ENCODE peak calls at places on chromosome 21, in four cellular contexts. L is IMR-90, P is K562, E is A549. S is an unnamed sample.

GRCh38 chr21:41560701-41561158 is 52.8 kb upstream of the TMPRSS2 start:
- DNase-seq in L (no peak), P (no peak), E (no peak), S (no peak)

GRCh38 chr21:45965084-45965826 is 16.3 kb upstream of the COL6A1 start:
- DNase-seq in L (no peak), P (no peak), E (no peak), S (no peak)

GRCh38 chr21:36551731-36552457 is 72.0 kb upstream of the CLDN14 start:
- DNase-seq in L (peak), P (no peak), E (no peak), S (no peak)

GRCh38 chr21:35002879-35003722 is 46.0 kb downstream of the RUNX1 start:
- DNase-seq in L (peak), P (no peak), E (no peak), S (no peak)

GRCh38 chr21:18772876-18773275 is 369.3 kb upstream of the TMPRSS15 start:
- DNase-seq in L (no peak), P (no peak), E (no peak), S (no peak)

GRCh38 chr21:46555678-46556077 is 49.2 kb downstream of the S100B start:
- DNase-seq in L (no peak), P (no peak), E (no peak), S (no peak)

GRCh38 chr21:20004353-20004752 is 993.9 kb upstream of the NCAM2 start:
- DNase-seq in L (no peak), P (no peak), E (no peak), S (no peak)

GRCh38 chr21:36330904-36331303 is 10.9 kb downstream of the MORC3 start:
- DNase-seq in L (peak), P (peak), E (peak), S (peak)

GRCh38 chr21:42527489-42528158 is 14.0 kb downstream of the SLC37A1 start:
- DNase-seq in L (no peak), P (no peak), E (no peak), S (no peak)

GRCh38 chr21:42645211-42646075 is 8.0 kb upstream of the PDE9A start:
- DNase-seq in L (no peak), P (no peak), E (no peak), S (no peak)

GRCh38 chr21:45644041-45644906 is 749 bp downstream of the PCBP3 start:
- DNase-seq in L (no peak), P (no peak), E (no peak), S (no peak)

GRCh38 chr21:46041183-46041582 is 56.7 kb upstream of the COL6A2 start:
- DNase-seq in L (no peak), P (no peak), E (no peak), S (no peak)

GRCh38 chr21:28113718-28114117 is 879.0 kb downstream of the LTN1 start:
- DNase-seq in L (no peak), P (no peak), E (no peak), S (no peak)

GRCh38 chr21:28110074-28110473 is 882.6 kb downstream of the LTN1 start:
- DNase-seq in L (no peak), P (no peak), E (no peak), S (no peak)

GRCh38 chr21:28106370-28106890 is 886.2 kb downstream of the LTN1 start:
- DNase-seq in L (no peak), P (no peak), E (no peak), S (no peak)

GRCh38 chr21:28111151-28111619 is 881.5 kb downstream of the LTN1 start:
- DNase-seq in L (peak), P (no peak), E (no peak), S (no peak)
- TF ChIP-seq MAZ in L (no peak), P (no peak), E (no peak), S (no peak)

DNA sequence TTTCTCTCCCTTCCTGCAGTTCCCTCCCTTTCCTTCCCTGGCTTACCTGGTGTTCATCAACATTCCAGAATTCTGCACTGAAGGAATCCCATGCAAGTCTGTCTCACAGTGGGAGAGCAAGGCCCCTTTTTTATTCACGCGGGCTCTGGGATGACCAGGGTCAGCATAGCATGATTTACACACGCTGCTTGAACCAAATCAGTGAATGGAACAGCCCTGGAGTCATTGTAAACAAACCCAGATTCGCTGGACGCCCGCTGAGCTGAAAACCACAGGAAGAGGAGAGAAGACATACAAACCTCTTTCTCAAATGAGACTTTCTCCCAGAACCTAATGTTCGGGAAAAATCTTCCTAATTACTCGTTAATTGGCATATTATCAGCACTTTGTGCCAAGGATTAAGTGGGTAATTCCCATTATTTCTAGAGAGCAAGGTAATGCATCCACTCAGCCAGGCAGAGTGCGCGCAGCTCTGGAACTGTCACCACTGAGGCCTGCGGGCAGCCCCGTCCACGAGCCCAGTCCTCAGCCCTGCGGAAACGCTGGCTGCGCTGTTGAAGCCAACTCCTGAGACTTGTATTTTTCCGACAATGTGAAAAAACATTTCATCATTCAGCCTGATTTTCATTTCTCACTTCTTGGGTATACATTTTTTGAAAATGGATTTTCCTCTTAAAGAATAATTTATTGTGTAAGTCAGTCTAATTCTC is 140.0 kb downstream of the ETS2 start:
- DNase-seq in L (peak), P (no peak), E (no peak), S (no peak)
- TF ChIP-seq MAZ in L (no peak), P (no peak), E (no peak), S (no peak)

DNA sequence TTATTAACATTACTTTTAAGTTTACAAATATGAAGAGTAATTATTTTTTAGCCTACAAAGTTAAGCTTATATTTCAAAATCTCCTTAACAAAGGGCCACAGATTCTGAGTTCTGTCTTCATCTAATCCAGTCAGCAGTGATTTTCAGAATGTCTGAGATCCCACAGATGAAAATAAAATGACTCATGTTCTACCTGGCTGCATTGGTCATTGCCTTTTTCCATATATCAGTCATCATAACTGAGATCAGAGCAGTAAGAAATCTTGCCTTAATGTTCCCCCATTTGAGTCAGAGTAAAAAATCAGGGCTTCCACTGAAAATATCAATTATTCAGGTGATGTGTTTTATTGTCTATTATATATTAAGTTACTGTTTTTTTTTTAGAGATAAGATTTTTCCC is 416.1 kb downstream of the MRPL39 start:
- DNase-seq in L (no peak), P (no peak), E (no peak), S (no peak)
- TF ChIP-seq MAZ in L (no peak), P (no peak), E (no peak), S (no peak)

DNA sequence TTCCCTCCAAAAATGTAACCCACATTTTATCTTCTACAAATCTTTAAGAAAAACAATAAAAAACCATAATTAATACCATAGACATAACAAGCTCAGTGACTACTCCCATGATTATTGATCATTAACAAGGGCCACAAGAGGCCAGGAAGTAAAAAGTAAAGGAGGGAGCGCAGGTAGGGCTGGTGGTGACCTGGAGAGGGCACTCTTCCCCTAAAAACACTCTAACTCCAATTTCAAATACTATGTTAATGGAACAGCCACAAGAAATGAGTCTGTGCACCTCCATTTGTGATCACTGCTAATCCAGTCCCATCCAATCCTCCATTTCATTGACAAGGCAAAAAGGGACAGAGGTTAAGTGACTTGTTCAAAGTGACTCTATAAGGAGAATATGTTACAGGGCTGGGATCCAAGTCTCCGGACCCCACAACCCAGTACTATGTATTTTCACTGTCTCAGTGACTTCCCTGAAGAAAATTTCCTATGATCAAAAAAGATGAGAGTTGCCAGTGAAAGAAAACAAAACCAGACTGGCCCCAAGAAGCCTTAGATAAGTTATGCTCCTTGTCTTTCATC is 41.2 kb upstream of the CFAP298 start:
- DNase-seq in L (peak), P (peak), E (peak), S (peak)
- TF ChIP-seq MAZ in L (no peak), P (no peak), E (no peak), S (no peak)

DNA sequence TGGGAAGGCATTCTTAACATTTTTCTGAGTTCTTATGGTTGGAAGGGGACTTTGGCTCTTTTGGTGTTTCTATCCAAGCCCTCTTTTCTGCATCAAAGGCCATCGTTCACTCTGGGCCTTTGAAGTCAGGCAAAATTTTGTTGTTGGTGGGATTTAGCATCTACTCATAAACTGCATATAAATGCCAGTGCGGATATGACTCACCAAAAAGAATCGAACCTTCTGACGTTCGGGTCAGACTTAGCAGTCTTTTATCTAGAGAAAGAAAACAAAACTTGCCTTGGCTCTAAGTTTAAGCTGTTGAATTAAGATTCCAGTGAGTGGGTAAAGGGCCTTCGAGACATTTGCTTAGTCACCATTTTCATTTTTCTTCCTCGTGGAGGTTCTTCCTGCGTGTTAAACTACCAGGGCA is 51.4 kb downstream of the EVA1C start:
- DNase-seq in L (peak), P (no peak), E (peak), S (peak)
- TF ChIP-seq MAZ in L (no peak), P (no peak), E (no peak), S (no peak)

GRCh38 chr21:31162827-31163226 is 124.6 kb upstream of the KRTAP19-8 start:
- DNase-seq in L (peak), P (no peak), E (no peak), S (no peak)
- TF ChIP-seq MAZ in L (no peak), P (no peak), E (no peak), S (no peak)

GRCh38 chr21:15506086-15506485 is 223.7 kb upstream of the USP25 start:
- DNase-seq in L (no peak), P (no peak), E (no peak), S (no peak)
- TF ChIP-seq MAZ in L (no peak), P (no peak), E (no peak), S (no peak)

DNA sequence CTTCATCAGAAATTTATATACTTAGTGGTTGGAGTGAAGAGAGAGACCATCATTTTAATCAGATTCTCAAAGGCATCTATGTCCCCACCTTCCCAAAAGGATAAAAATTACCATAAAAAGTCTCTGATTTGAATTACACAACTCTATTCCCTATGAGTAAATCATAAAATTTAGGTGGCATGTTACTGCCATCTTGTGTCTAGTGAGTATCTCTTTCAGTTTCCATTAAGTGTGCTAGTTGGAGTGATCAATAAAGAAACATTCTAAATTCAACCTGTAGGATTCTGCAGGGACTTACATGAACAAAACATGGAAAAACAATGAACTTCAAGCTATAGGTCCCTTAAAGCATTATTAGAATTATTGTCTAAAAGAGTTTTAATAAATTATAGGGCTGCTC is 655.4 kb downstream of the LTN1 start:
- DNase-seq in L (peak), P (no peak), E (peak), S (peak)
- TF ChIP-seq MAZ in L (no peak), P (no peak), E (no peak), S (no peak)

DNA sequence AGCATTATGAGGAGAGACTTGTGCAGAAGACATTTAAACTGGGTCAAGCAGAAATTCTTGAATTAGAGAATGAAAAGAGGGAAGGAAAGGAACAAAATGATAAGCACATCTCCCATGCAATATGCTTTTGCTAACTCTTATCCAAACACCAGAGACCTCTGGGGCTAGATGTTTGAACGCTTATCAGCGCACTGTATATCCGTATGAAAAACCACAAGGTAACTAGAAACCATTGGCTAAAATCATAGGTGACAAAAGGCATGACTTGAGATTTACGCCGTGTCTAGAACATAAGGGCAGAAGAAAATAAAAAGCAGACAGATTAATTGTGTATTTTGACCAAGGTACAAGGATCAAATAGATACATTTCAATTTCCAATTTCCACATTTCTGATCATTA is 38.0 kb upstream of the TIAM1 start:
- DNase-seq in L (no peak), P (peak), E (no peak), S (no peak)
- TF ChIP-seq MAZ in L (no peak), P (no peak), E (no peak), S (no peak)